ENCODE peak calls at places on chromosomes 7 and 10, in seven cellular contexts. L is OCI-LY7, B is lower lobe of right lung, P is AG09309, Q is BJ, H is astrocyte of the spinal cord, C is brain microvascular endothelial cell. V is an unnamed sample.

GRCh38 chr7:157479326-157479725 is 142.5 kb downstream of the DNAJB6 start:
- DNase-seq in Q (no peak), P (no peak), C (no peak), L (no peak), H (no peak), B (no peak), V (no peak)

GRCh38 chr10:60820093-60820769 is 42.0 kb downstream of the CDK1 start:
- DNase-seq in P (peak; percentile 78), Q (peak; percentile 63), H (peak; percentile 88), L (no peak), C (peak; percentile 25), B (no peak), V (peak; percentile 19)

GRCh38 chr10:56116684-56117083 is 244.4 kb downstream of the ZWINT start:
- DNase-seq in P (no peak), L (no peak), Q (no peak), B (no peak), C (no peak), H (no peak), V (peak; percentile 32)

GRCh38 chr10:70733051-70733450 is 52.1 kb downstream of the TBATA start:
- DNase-seq in P (no peak), B (no peak), H (no peak), C (no peak), L (no peak), Q (no peak), V (no peak)

GRCh38 chr7:6394114-6394513 is 53.6 kb downstream of the DAGLB start:
- DNase-seq in B (no peak), P (no peak), Q (no peak), L (no peak), H (no peak), C (no peak), V (no peak)

GRCh38 chr10:14554843-14555205 is 219.9 kb downstream of the FAM107B start:
- DNase-seq in C (peak; percentile 29), H (no peak), Q (no peak), B (no peak), L (no peak), P (no peak), V (no peak)

GRCh38 chr10:22978918-22979317 is 51.1 kb downstream of the ARMC3 start:
- DNase-seq in H (no peak), L (no peak), B (no peak), P (no peak), Q (no peak), C (no peak), V (no peak)

GRCh38 chr7:43674559-43675436 is 54.5 kb downstream of the COA1 start:
- DNase-seq in C (peak; percentile 49), L (no peak), P (peak; percentile 63), B (no peak), Q (peak; percentile 86), H (peak; percentile 88), V (no peak)

GRCh38 chr10:131162211-131162610 is 149.3 kb downstream of the TCERG1L start:
- DNase-seq in P (no peak), Q (no peak), C (no peak), L (no peak), H (no peak), B (no peak), V (no peak)

GRCh38 chr10:117759266-117759665 is 216.7 kb downstream of the EMX2 start:
- DNase-seq in C (no peak), Q (no peak), P (no peak), H (no peak), L (no peak), B (no peak), V (no peak)

GRCh38 chr10:17225823-17226222 is 2.2 kb upstream of the VIM start:
- DNase-seq in H (no peak), B (no peak), Q (no peak), P (no peak), L (no peak), C (no peak), V (no peak)

GRCh38 chr7:83413831-83414230 is 235.1 kb downstream of the SEMA3E start:
- DNase-seq in B (no peak), H (peak; percentile 12), C (peak; percentile 40), Q (no peak), P (no peak), L (no peak), V (no peak)

DNA sequence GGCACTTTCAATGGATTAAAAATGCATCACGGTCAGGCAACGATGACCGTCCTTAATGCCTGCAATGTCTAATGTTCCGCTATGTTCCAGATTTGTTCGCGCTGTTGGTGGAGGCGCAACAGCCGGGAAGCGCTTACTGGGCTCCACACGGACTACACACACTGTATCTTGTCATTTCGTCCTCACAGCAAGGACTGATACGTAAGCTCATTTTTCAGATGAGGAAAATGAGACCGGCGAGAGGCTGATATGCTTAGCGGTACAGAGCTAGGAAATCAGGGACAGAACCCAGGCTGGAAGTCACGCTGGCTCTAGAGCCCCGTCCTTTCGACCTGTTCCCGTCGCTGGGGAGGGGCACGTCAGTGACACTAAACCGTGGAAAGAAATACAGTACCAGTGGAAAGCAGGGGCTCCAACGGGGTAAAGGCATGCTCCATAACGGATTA is 664 bp downstream of the TPK1 start:
- DNase-seq in L (peak; percentile 54), B (peak; percentile 50), Q (no peak), C (peak; percentile 48), P (no peak), H (peak; percentile 60), V (peak; percentile 75)
- H3K4me3 ChIP-seq in L (peak overlapping the region; percentile 82), B (peak overlapping the region; percentile 67), Q (peak overlapping the region; percentile 64), C (peak overlapping the region; percentile 81), P (peak overlapping the region; percentile 65), H (peak overlapping the region; percentile 57), V (peak overlapping the region; percentile 91)

GRCh38 chr7:90244565-90244908 is 437 bp upstream of the CFAP69 start:
- DNase-seq in B (no peak), C (no peak), Q (no peak), P (no peak), H (no peak), L (no peak), V (no peak)

GRCh38 chr7:90248706-90249105 is 3.7 kb downstream of the CFAP69 start:
- DNase-seq in L (no peak), H (no peak), P (no peak), B (no peak), Q (no peak), C (no peak), V (no peak)

GRCh38 chr7:90242369-90243168 is 2.4 kb upstream of the CFAP69 start:
- DNase-seq in P (no peak), L (peak; percentile 17), H (no peak), B (no peak), Q (no peak), C (no peak), V (no peak)

GRCh38 chr7:90246184-90246583 is 1.2 kb downstream of the CFAP69 start:
- DNase-seq in P (no peak), C (no peak), B (no peak), L (no peak), Q (no peak), H (peak; percentile 6), V (no peak)

DNA sequence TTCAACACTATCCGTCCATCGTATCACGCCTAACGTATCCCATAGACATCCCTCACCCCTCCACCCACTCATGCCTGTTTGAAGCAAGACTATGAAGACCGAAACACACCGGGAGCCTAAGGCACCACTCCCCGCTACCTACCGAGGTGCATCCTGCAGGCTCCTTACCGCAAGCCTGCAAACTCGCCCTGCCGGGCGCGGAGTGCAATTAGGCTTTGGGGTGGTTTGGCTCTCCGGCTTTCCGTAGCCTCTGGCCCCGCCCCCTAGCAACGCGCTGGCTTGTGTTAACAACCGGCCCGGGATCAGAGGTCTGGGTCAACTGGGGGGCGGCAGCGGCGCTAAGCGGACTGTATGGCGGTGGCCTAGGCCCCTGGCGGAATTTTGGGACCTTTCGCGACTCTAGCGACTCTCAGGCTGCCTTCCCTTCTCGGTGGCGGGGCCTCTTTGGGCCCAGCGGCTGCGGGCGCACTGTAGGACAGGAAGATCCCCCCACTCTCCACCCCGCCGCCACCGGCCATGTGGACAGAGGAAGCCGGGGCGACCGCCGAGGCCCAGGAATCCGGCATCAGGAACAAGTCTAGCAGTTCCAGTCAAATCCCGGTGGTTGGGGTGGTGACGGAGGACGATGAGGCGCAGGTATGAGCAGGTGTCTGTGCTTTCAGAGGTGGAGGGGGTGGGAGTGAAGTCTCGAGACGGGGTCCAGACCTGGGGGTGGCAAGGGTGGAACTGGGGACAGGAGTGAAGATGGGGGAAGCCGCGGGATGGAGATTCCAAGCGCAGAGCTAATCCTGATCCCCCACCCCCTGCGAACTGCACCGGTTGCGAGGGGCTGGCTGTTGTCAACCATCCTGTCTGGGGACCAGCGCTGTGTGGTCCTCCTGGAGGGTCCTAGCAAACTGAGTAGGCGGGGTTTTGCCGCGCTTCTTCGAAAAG is at the start of gene CFAP69:
- DNase-seq in L (no peak), Q (peak; percentile 28), B (peak; percentile 94), C (peak; percentile 88), P (no peak), H (peak; percentile 86), V (peak; percentile 90)
- TF ChIP-seq CTCF in L (no peak), Q (peak; percentile 53), B (peak; percentile 15), C (peak; percentile 68), P (peak; percentile 36), H (peak; percentile 21), V (no peak)

DNA sequence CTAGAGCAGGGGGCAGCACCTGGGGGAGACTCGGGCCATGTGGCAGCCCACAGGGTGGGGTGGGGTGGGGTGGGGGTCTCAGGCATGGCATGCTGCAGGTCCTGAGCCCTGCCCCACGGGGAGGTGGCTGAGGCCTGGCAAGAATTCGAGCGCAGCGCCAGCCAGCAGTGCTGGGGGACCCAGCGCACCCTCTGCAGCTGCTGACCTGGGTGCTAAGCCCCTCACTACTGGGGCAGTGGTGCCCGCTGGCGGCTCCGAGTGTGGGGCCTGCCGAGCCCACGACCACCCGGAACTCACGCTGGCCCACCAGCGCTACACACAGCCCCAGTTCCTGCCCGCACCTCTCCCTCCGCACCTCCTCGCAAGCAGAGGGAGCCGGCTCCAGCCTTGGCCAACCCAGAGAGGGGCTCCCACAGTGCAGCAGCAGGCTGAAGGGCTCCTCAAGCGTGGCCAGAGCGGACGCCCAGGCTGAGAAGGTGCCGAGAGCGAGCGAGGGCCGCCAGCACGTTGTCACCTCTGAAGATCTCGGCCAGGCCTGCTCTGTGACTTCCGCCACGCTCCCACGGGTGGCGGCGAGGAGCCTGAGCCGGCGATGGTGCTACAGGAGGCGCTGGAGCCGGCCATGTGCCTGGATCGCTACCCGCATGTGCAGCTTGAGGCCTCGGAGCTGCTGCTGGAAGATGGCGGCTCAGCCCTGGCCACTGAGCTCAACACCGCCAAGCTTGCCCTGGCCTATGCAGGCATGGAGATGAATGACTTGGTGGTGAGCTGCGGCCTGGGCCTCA is 145.1 kb upstream of the C7orf33 start:
- DNase-seq in H (no peak), B (no peak), P (no peak), Q (no peak), C (no peak), L (no peak), V (no peak)
- H3K4me3 ChIP-seq in H (no peak overlapping the region), B (no peak overlapping the region), P (no peak overlapping the region), Q (no peak overlapping the region), C (no peak overlapping the region), L (no peak overlapping the region), V (no peak overlapping the region)

DNA sequence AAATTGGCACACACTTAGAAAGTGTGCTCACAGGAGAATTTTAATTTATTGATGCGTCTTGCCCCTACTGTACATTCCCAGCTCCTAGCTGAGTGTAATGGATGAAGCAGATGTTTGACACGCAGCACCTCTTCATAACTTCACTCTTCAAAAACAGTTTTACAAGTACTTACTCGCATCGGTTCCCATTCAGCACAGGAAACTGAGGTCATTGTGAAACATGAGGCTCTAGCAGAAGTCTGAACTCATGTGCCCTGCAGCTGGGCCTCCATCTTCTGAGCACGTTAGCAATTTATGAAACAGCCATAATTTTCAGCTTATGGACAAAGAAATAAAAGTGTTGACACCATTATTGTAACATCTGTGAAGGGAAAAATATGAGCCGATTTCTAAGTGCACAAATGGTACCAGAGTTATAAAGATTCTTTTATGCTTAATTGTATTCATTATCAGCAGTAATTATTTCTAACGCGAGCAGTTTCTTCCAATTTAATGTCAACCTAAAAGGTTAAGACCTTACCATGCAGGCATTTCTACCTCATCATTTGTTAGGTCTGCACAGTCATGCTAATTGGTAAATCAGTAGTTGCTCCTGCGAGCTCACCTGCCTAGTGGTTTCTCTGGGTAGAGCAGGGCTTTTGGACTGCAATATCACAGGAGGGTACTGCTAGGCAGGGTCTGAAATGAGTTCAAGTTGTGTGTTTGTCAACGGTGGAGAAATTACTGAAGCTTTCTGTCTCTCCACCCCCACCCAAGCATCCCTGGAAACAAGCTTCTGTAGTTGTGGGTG is 558.7 kb upstream of the MGMT start:
- DNase-seq in P (no peak), Q (no peak), C (no peak), B (no peak), L (no peak), H (no peak), V (peak; percentile 81)
- TF ChIP-seq CTCF in P (no peak), Q (no peak), C (no peak), B (no peak), L (no peak), H (no peak), V (no peak)

V was measured in NB4.